ENCODE peak calls at places on chromosome 1, in four cellular contexts. X is H9; W is stimulated activated CD8-positive, alpha-beta memory T cell treated with anti-CD3 and anti-CD28 coated beads, Interleukin-7, amount 100 ng/mL, for 1 hour; J is thoracic aorta. D is an unnamed sample.

GRCh38 chr1:94792876-94793605 is 27.1 kb upstream of the SLC44A3 start:
- DNase-seq in J (no peak), X (no peak), W (no peak), D (no peak)

GRCh38 chr1:157025321-157025720 is 20.2 kb downstream of the ARHGEF11 start:
- DNase-seq in J (no peak), W (no peak), X (no peak), D (no peak)

GRCh38 chr1:10918531-10918930 is 93.9 kb upstream of the TARDBP start:
- DNase-seq in X (no peak), J (no peak), W (no peak), D (no peak)

GRCh38 chr1:185292237-185292636 is 24.8 kb downstream of the IVNS1ABP start:
- DNase-seq in W (no peak), X (no peak), J (no peak), D (no peak)

GRCh38 chr1:89035080-89035479 is 12.4 kb upstream of the GBP3 start:
- DNase-seq in J (no peak), X (no peak), W (no peak), D (no peak)

GRCh38 chr1:214331827-214332423 is 51.0 kb downstream of the SMYD2 start:
- DNase-seq in X (peak), J (no peak), W (no peak), D (peak)

GRCh38 chr1:115452600-115453329 is 114.7 kb upstream of the NGF start:
- DNase-seq in W (no peak), J (no peak), X (no peak), D (no peak)

GRCh38 chr1:183881387-183882084 is 76.6 kb downstream of the RGL1 start:
- DNase-seq in J (no peak), W (no peak), X (peak), D (peak)

GRCh38 chr1:79226963-79227362 is 220.4 kb upstream of the ADGRL4 start:
- DNase-seq in W (no peak), X (no peak), J (no peak), D (no peak)